ENCODE peak calls at places on chromosome 19, in seven cellular contexts. N is HCT116, M is GM12878, Z is HEK293T, S is WTC11, F is HepG2, W is H1. E is an unnamed sample.

GRCh38 chr19:42465827-42466280 is 23.1 kb upstream of the CXCL17 start:
- DNase-seq in M (peak), W (no peak), S (no peak), N (no peak), Z (no peak), F (no peak), E (no peak)

GRCh38 chr19:4083677-4084546 is 17.2 kb upstream of the ZBTB7A start:
- DNase-seq in M (no peak), N (no peak), Z (no peak), F (no peak), S (no peak), W (no peak), E (peak)

GRCh38 chr19:8724276-8724675 is 2.8 kb downstream of the OR2Z1 start:
- DNase-seq in F (no peak), S (no peak), W (no peak), M (no peak), N (no peak), Z (no peak), E (no peak)

GRCh38 chr19:45753548-45753947 is 15.5 kb downstream of the SIX5 start:
- DNase-seq in W (peak), N (no peak), Z (no peak), F (no peak), M (no peak), S (peak), E (no peak)

GRCh38 chr19:19461306-19461670 is 54.1 kb downstream of the TSSK6 start:
- DNase-seq in S (no peak), Z (no peak), F (no peak), W (no peak), M (no peak), N (no peak), E (no peak)

GRCh38 chr19:16379521-16380313 is 55.1 kb downstream of the KLF2 start:
- DNase-seq in S (no peak), W (no peak), N (no peak), Z (no peak), F (no peak), M (no peak), E (no peak)

GRCh38 chr19:18300930-18301717 is 19.7 kb upstream of the JUND start:
- DNase-seq in M (no peak), F (no peak), N (no peak), W (no peak), S (no peak), Z (no peak), E (peak)

GRCh38 chr19:44886141-44886540 is 4.9 kb upstream of the TOMM40 start:
- DNase-seq in Z (no peak), M (no peak), N (no peak), F (no peak), W (no peak), S (no peak), E (no peak)

GRCh38 chr19:53945998-53946397 is 16.7 kb upstream of the CACNG8 start:
- DNase-seq in Z (no peak), W (no peak), F (no peak), N (no peak), M (no peak), S (no peak), E (no peak)

GRCh38 chr19:36041831-36042230 is 9.2 kb upstream of the CLIP3 start:
- DNase-seq in Z (no peak), S (no peak), M (no peak), F (peak), W (no peak), N (no peak), E (no peak)

GRCh38 chr19:49869484-49870308 is 2.3 kb upstream of the PNKP start:
- DNase-seq in Z (peak), S (peak), W (peak), F (peak), N (peak), M (peak), E (peak)

GRCh38 chr19:2087621-2088100 is 8.5 kb downstream of the MOB3A start:
- DNase-seq in S (no peak), F (no peak), N (no peak), Z (no peak), W (no peak), M (peak), E (no peak)

GRCh38 chr19:20165971-20166592 is 932 bp upstream of the ZNF486 start:
- DNase-seq in F (peak), S (no peak), M (no peak), N (no peak), W (no peak), Z (no peak), E (no peak)

GRCh38 chr19:15195987-15196682 is 4.7 kb downstream of the NOTCH3 start:
- DNase-seq in F (no peak), M (no peak), S (peak), W (peak), Z (peak), N (peak), E (peak)

GRCh38 chr19:45103200-45103624 is 10.2 kb downstream of the PPP1R37 start:
- DNase-seq in S (no peak), W (no peak), M (no peak), Z (no peak), N (no peak), F (no peak), E (no peak)

GRCh38 chr19:36674201-36674600 is 7.6 kb upstream of the ZNF461 start:
- DNase-seq in N (no peak), F (no peak), M (no peak), W (no peak), Z (no peak), S (no peak), E (no peak)

GRCh38 chr19:17329768-17330545 is 4.7 kb downstream of the ANO8 start:
- DNase-seq in W (no peak), Z (no peak), F (no peak), S (no peak), M (no peak), N (no peak), E (no peak)

GRCh38 chr19:40776364-40776763 is 1.0 kb downstream of the MIA start:
- DNase-seq in M (no peak), F (no peak), N (no peak), Z (no peak), S (no peak), W (no peak), E (no peak)

GRCh38 chr19:40776966-40777794 is 867 bp upstream of the RAB4B start:
- DNase-seq in M (peak), Z (peak), W (peak), F (peak), S (peak), N (peak), E (peak)

GRCh38 chr19:40774916-40775631 is at the start of gene MIA:
- DNase-seq in Z (no peak), S (no peak), M (no peak), F (no peak), W (no peak), N (no peak), E (no peak)

GRCh38 chr19:40777795-40778044 is 327 bp upstream of the RAB4B start:
- DNase-seq in F (no peak), M (no peak), N (no peak), S (no peak), W (no peak), Z (no peak), E (no peak)

GRCh38 chr19:40775632-40776022 is 306 bp downstream of the MIA start:
- DNase-seq in S (no peak), M (no peak), F (no peak), Z (no peak), W (no peak), N (no peak), E (no peak)
- TF ChIP-seq SP1 in S (no peak), M (no peak), F (no peak), Z (no peak), W (no peak), N (no peak), E (no peak)

GRCh38 chr19:40599331-40600085 is 1.7 kb upstream of the LTBP4 start:
- DNase-seq in W (no peak), N (no peak), M (no peak), Z (no peak), S (no peak), F (no peak), E (no peak)

GRCh38 chr19:40598918-40599307 is 2.3 kb upstream of the LTBP4 start:
- DNase-seq in W (no peak), F (no peak), Z (no peak), M (no peak), N (no peak), S (no peak), E (no peak)

GRCh38 chr19:40603071-40603718 is 2.0 kb downstream of the LTBP4 start:
- DNase-seq in F (peak), W (no peak), S (no peak), M (no peak), Z (no peak), N (no peak), E (peak)

GRCh38 chr19:40600086-40600917 is 867 bp upstream of the LTBP4 start:
- DNase-seq in F (no peak), M (no peak), Z (no peak), W (no peak), N (no peak), S (no peak), E (no peak)

DNA sequence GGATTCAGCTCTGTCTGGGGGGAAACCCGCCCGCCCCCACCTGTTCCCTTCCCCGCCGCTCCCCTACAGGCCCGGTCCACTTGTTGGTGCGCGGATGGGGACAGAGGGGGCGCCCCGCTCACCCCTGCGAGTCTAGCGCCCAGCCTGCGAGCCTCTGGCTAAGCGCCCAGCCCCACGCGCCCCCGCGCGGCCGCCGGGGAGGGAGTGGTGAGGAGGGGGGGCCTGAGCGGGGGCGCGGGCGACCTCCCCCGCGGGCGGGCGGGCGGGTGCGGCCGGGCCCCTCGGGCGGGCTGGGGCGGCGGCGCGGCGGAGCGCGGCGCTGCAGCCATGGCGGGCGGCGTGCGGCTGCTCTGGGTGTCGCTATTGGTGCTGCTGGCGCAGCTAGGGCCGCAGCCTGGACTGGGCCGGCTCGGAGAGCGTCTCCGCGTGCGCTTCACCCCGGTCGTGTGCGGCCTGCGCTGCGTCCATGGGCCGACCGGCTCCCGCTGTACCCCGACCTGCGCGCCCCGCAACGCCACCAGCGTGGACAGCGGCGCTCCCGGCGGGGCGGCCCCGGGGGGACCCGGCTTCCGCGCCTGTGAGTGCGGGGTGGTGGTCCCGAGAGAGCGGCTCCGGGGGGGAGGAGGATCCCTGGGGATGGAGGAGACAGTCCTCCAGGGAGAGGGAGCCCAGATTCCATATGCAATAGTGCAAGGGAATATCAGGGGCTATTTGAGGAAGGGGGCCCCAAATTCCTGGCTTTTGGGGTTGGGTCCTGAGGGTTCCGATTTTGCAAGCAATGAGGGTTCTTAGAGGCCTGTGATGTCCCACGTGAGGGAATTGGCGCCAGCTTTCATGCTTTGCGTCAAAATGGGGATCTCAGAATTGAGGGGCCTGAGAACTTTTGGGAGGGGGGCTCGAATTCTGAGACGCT is at the start of gene LTBP4:
- DNase-seq in M (no peak), S (no peak), W (no peak), F (no peak), Z (no peak), N (no peak), E (peak)
- TF ChIP-seq SP1 in M (no peak), S (no peak), W (no peak), F (no peak), Z (no peak), N (no peak), E (no peak)

DNA sequence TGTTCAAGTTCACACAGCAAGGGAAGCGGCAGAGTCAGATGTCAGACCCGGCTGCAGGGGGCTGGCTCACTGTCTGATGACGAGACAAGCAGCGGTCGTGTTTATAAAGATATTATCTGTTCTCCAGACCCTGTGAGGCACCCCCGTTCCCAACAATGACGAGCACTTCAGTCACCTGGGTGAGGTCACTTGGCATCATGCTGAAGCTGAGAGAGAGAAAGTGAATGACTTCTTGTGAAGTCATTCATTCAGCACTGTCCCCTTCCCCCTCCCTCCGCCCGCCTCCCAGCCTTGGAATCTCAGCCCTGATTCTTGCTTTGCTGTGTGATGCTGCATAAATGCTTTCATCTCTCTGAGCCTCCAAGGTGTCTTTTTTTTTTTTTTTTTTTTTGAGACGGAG is 4.9 kb upstream of the LYPD3 start:
- DNase-seq in F (no peak), N (no peak), M (no peak), W (no peak), Z (no peak), S (no peak), E (no peak)
- TF ChIP-seq SP1 in F (no peak), N (no peak), M (no peak), W (no peak), Z (no peak), S (no peak), E (no peak)

GRCh38 chr19:812049-812816 is 9.5 kb downstream of the PLPPR3 start:
- DNase-seq in N (no peak), M (no peak), Z (no peak), F (no peak), W (peak), S (no peak), E (peak)

GRCh38 chr19:811511-812048 is 10.2 kb downstream of the PLPPR3 start:
- DNase-seq in Z (no peak), N (no peak), M (no peak), F (no peak), S (no peak), W (no peak), E (no peak)

GRCh38 chr19:812819-813358 is 8.9 kb downstream of the PLPPR3 start:
- DNase-seq in N (no peak), W (no peak), M (no peak), F (no peak), S (no peak), Z (no peak), E (no peak)

GRCh38 chr19:810077-810855 is 11.5 kb downstream of the PLPPR3 start:
- DNase-seq in M (no peak), N (no peak), S (no peak), W (peak), Z (no peak), F (no peak), E (peak)

GRCh38 chr19:811007-811434 is 10.7 kb downstream of the PLPPR3 start:
- DNase-seq in Z (no peak), M (no peak), N (no peak), S (no peak), W (no peak), F (no peak), E (no peak)
- TF ChIP-seq SP1 in Z (no peak), M (no peak), N (no peak), S (no peak), W (no peak), F (no peak), E (no peak)

E was measured in K562.